ENCODE peak calls at places on chromosomes 7 and 10, in nine cellular contexts. R is uterus; A is dorsolateral prefrontal cortex; O is lower lobe of right lung; H is CD8-positive, alpha-beta T cell; G is tibial nerve; X is brain microvascular endothelial cell; I is heart right ventricle; F is fibroblast of lung. K is an unnamed sample.

GRCh38 chr7:37916017-37916672 is 472 bp downstream of the SFRP4 start:
- DNase-seq in A (no peak), H (no peak), F (peak), X (peak), G (peak), R (peak), I (no peak), O (peak), K (peak)

GRCh38 chr7:158650821-158651225 is 53.8 kb downstream of the NCAPG2 start:
- DNase-seq in G (no peak), A (no peak), O (no peak), F (peak), H (no peak), I (no peak), R (no peak), X (peak), K (no peak)

GRCh38 chr10:10093035-10093434 is 924.6 kb upstream of the CELF2 start:
- DNase-seq in F (no peak), R (no peak), O (no peak), I (no peak), H (no peak), G (no peak), A (no peak), X (no peak), K (no peak)

GRCh38 chr7:92613720-92614119 is 23.5 kb upstream of the FAM133B start:
- DNase-seq in R (no peak), X (no peak), A (no peak), H (no peak), I (no peak), G (no peak), F (no peak), O (no peak), K (no peak)

GRCh38 chr10:50379652-50380051 is 128.3 kb upstream of the ASAH2 start:
- DNase-seq in A (no peak), R (no peak), O (no peak), H (no peak), G (no peak), I (no peak), F (no peak), X (no peak), K (no peak)

GRCh38 chr10:77692782-77693181 is 55.2 kb upstream of the KCNMA1 start:
- DNase-seq in A (no peak), X (peak), G (no peak), F (peak), H (no peak), O (no peak), R (no peak), I (no peak), K (no peak)

GRCh38 chr10:69974551-69975155 is 78.0 kb upstream of the MACROH2A2 start:
- DNase-seq in F (peak), G (no peak), X (peak), A (no peak), H (no peak), I (no peak), O (no peak), R (no peak), K (no peak)

GRCh38 chr7:84529480-84530205 is 335.1 kb upstream of the SEMA3A start:
- DNase-seq in O (no peak), X (peak), A (no peak), G (no peak), R (no peak), H (no peak), F (peak), I (no peak), K (no peak)

GRCh38 chr7:128873234-128873633 is 10.6 kb downstream of the ATP6V1F start:
- DNase-seq in F (no peak), G (no peak), I (no peak), R (no peak), O (no peak), A (no peak), X (no peak), H (no peak), K (no peak)

GRCh38 chr7:28068811-28069216 is 111.8 kb downstream of the JAZF1 start:
- DNase-seq in O (no peak), R (no peak), A (no peak), X (peak), G (no peak), F (peak), I (no peak), H (no peak), K (no peak)

GRCh38 chr10:127064474-127064873 is 131.9 kb downstream of the INSYN2A start:
- DNase-seq in O (no peak), F (no peak), H (no peak), X (no peak), G (no peak), I (no peak), R (no peak), A (no peak), K (no peak)

GRCh38 chr7:91342402-91342801 is 78.2 kb downstream of the FZD1 start:
- DNase-seq in F (no peak), O (no peak), A (no peak), R (no peak), H (no peak), I (no peak), G (no peak), X (no peak), K (no peak)

GRCh38 chr7:73703985-73704639 is 15.4 kb downstream of the STX1A start:
- DNase-seq in F (peak), G (peak), I (no peak), A (no peak), R (peak), H (peak), O (peak), X (peak), K (no peak)

GRCh38 chr10:73644015-73644743 is 2.9 kb upstream of the MYOZ1 start:
- DNase-seq in X (peak), G (no peak), F (peak), I (no peak), R (peak), H (peak), O (no peak), A (peak), K (no peak)

GRCh38 chr7:90681336-90682019 is 85.4 kb downstream of the CDK14 start:
- DNase-seq in R (no peak), H (no peak), O (no peak), G (no peak), A (no peak), X (no peak), I (no peak), F (peak), K (no peak)

GRCh38 chr7:123823898-123824753 is 20.8 kb upstream of the HYAL4 start:
- DNase-seq in H (no peak), O (no peak), R (no peak), I (no peak), G (no peak), X (no peak), A (no peak), F (no peak), K (peak)

GRCh38 chr10:52635651-52636050 is 136.9 kb downstream of the MBL2 start:
- DNase-seq in X (no peak), H (no peak), O (no peak), R (no peak), I (no peak), A (no peak), G (no peak), F (no peak), K (no peak)

GRCh38 chr7:818031-818699 is 14.1 kb upstream of the SUN1 start:
- DNase-seq in F (peak), H (no peak), X (peak), I (no peak), A (no peak), R (no peak), O (no peak), G (no peak), K (no peak)

DNA sequence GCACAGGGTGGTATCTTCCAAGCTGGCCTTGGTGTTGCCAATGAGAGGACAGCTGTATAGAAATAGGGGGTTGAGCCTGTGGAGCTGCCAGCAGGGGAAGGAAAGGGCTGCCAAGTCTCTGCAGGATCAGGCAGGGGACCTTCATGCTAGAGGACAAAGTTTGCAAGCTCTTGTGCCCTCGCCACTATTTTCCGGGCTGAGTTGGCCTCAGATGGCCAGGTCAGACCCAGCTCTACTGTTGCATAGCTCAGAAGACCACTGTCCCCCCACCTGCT is 68.7 kb downstream of the ARHGAP22 start:
- DNase-seq in I (no peak), F (no peak), A (no peak), X (no peak), H (no peak), R (no peak), O (no peak), G (no peak), K (no peak)
- TF ChIP-seq CTCF in I (no peak), F (no peak), A (no peak), X (no peak), H (no peak), R (no peak), O (no peak), G (no peak), K (no peak)

GRCh38 chr7:100120518-100121085 is 1.2 kb downstream of the CNPY4 start:
- DNase-seq in X (no peak), G (no peak), R (no peak), I (no peak), H (no peak), O (no peak), A (no peak), F (no peak), K (no peak)
- H3K4me3 ChIP-seq in X (peak), G (peak), R (peak), I (peak), H (peak), O (peak), A (peak), F (peak), K (peak)

GRCh38 chr7:141154131-141154732 is 80.4 kb downstream of the TMEM178B start:
- DNase-seq in H (no peak), O (no peak), R (no peak), A (no peak), F (no peak), G (no peak), X (no peak), I (no peak), K (no peak)
- TF ChIP-seq CTCF in H (no peak), O (no peak), R (no peak), A (no peak), F (no peak), G (no peak), X (no peak), I (no peak), K (no peak)

GRCh38 chr10:132064771-132065437 is 842 bp upstream of the JAKMIP3 start:
- DNase-seq in O (no peak), A (no peak), R (no peak), I (no peak), F (no peak), H (no peak), X (no peak), G (no peak), K (no peak)
- H3K4me3 ChIP-seq in O (peak), A (peak), R (peak), I (peak), F (peak), H (no peak), X (no peak), G (no peak), K (no peak)

GRCh38 chr7:148700693-148701092 is 2.0 kb downstream of the CUL1 start:
- DNase-seq in R (no peak), H (peak), G (no peak), X (peak), I (peak), F (peak), O (no peak), A (no peak), K (no peak)

GRCh38 chr7:148704189-148704588 is 5.5 kb downstream of the CUL1 start:
- DNase-seq in I (no peak), H (no peak), A (no peak), R (no peak), F (no peak), O (no peak), X (no peak), G (no peak), K (no peak)

GRCh38 chr7:148704966-148705365 is 6.3 kb downstream of the CUL1 start:
- DNase-seq in G (no peak), O (no peak), A (no peak), R (no peak), I (no peak), F (no peak), H (no peak), X (no peak), K (no peak)

GRCh38 chr7:148701414-148701813 is 2.7 kb downstream of the CUL1 start:
- DNase-seq in X (no peak), R (no peak), G (no peak), O (no peak), F (peak), A (no peak), H (no peak), I (no peak), K (no peak)

GRCh38 chr7:148702876-148703670 is 4.4 kb downstream of the CUL1 start:
- DNase-seq in F (peak), A (no peak), G (no peak), R (no peak), H (no peak), I (no peak), X (no peak), O (no peak), K (no peak)
- TF ChIP-seq CTCF in F (no peak), A (no peak), G (no peak), R (no peak), H (no peak), I (no peak), X (no peak), O (no peak), K (no peak)

K was measured in GM06990.